ENCODE peak calls at places on chromosomes 12 and 14, in seven cellular contexts. L, S, B, U, E, H and X are unnamed samples.

GRCh38 chr14:46344327-46344937 is 307.1 kb downstream of the RPL10L start:
- DNase-seq in L (peak), S (no peak), B (no peak), E (no peak), H (peak), U (no peak), X (peak)

GRCh38 chr12:3604750-3605638 is 114.0 kb downstream of the PRMT8 start:
- DNase-seq in B (no peak), U (no peak), L (peak), S (no peak), E (peak), H (peak), X (peak)

GRCh38 chr14:75141967-75142366 is 15.1 kb upstream of the NEK9 start:
- DNase-seq in S (no peak), E (no peak), L (no peak), H (peak), U (no peak), B (no peak), X (peak)

GRCh38 chr14:103099081-103099732 is 4.7 kb downstream of the EXOC3L4 start:
- DNase-seq in L (no peak), H (no peak), S (no peak), B (no peak), E (no peak), U (no peak), X (no peak)

GRCh38 chr14:49861581-49861922 is 9.0 kb upstream of the NEMF start:
- DNase-seq in B (peak), H (peak), E (peak), S (peak), L (no peak), U (peak), X (peak)

GRCh38 chr14:65156568-65157366 is 54.5 kb upstream of the MAX start:
- DNase-seq in E (peak), U (no peak), S (no peak), H (no peak), L (no peak), B (no peak), X (peak)

GRCh38 chr14:71243697-71244096 is 336.4 kb downstream of the PCNX1 start:
- DNase-seq in U (no peak), L (no peak), S (no peak), H (no peak), B (no peak), E (no peak), X (peak)

GRCh38 chr14:21436567-21437062 is 19.3 kb downstream of the CHD8 start:
- DNase-seq in L (no peak), U (no peak), S (no peak), E (no peak), H (no peak), B (no peak), X (no peak)

GRCh38 chr12:29771786-29772185 is 12.0 kb downstream of the TMTC1 start:
- DNase-seq in L (no peak), S (no peak), E (no peak), U (no peak), H (no peak), B (no peak), X (no peak)

GRCh38 chr12:32754101-32754500 is 1.6 kb downstream of the YARS2 start:
- DNase-seq in B (no peak), U (no peak), H (no peak), E (no peak), S (no peak), L (no peak), X (peak)

GRCh38 chr14:79915411-79915810 is 295.9 kb downstream of the DIO2 start:
- DNase-seq in S (no peak), H (no peak), E (no peak), B (no peak), L (no peak), U (no peak), X (no peak)

GRCh38 chr14:95326987-95327386 is 7.3 kb upstream of the CLMN start:
- DNase-seq in S (no peak), E (no peak), H (no peak), U (no peak), L (no peak), B (no peak), X (no peak)

GRCh38 chr12:87074801-87075200 is 818.6 kb upstream of the MGAT4C start:
- DNase-seq in L (no peak), S (no peak), B (no peak), H (no peak), U (no peak), E (no peak), X (no peak)

GRCh38 chr14:100037351-100037750 is 27.9 kb upstream of the EVL start:
- DNase-seq in S (no peak), H (no peak), B (no peak), L (no peak), U (no peak), E (no peak), X (no peak)

GRCh38 chr12:6899837-6900519 is 4.6 kb upstream of the LRRC23 start:
- DNase-seq in B (no peak), H (no peak), L (no peak), U (no peak), S (no peak), E (no peak), X (peak)

GRCh38 chr12:123916729-123917128 is 55.9 kb downstream of the CCDC92 start:
- DNase-seq in U (no peak), L (no peak), S (peak), E (peak), B (peak), H (no peak), X (no peak)

GRCh38 chr12:91400249-91400648 is 217.6 kb upstream of the DCN start:
- DNase-seq in L (no peak), E (no peak), H (no peak), S (no peak), B (no peak), U (no peak), X (peak)

GRCh38 chr14:79740043-79740442 is 471.3 kb downstream of the DIO2 start:
- DNase-seq in B (no peak), E (no peak), S (no peak), L (no peak), U (no peak), H (peak), X (no peak)

GRCh38 chr12:118102070-118102469 is 1.7 kb downstream of the VSIG10 start:
- DNase-seq in S (no peak), L (no peak), B (no peak), H (peak), U (no peak), E (no peak), X (no peak)

GRCh38 chr14:76919431-76919810 is 93.2 kb downstream of the LRRC74A start:
- DNase-seq in E (no peak), U (no peak), B (no peak), S (no peak), H (no peak), L (no peak), X (no peak)

GRCh38 chr14:56754966-56755365 is 55.3 kb downstream of the OTX2 start:
- DNase-seq in H (no peak), E (no peak), B (no peak), U (no peak), L (no peak), S (no peak), X (no peak)

GRCh38 chr12:3641428-3641883 is 111.5 kb downstream of the CRACR2A start:
- DNase-seq in B (no peak), H (no peak), U (no peak), L (no peak), S (no peak), E (no peak), X (no peak)

GRCh38 chr14:95478818-95479217 is 37.6 kb downstream of the SYNE3 start:
- DNase-seq in U (no peak), B (no peak), L (no peak), H (no peak), S (no peak), E (no peak), X (no peak)

GRCh38 chr12:7498832-7499231 is 4.7 kb downstream of the CD163 start:
- DNase-seq in U (no peak), E (no peak), H (no peak), B (no peak), S (no peak), L (no peak), X (no peak)

GRCh38 chr12:52918351-52918750 is 13.5 kb upstream of the KRT8 start:
- DNase-seq in L (no peak), U (no peak), S (no peak), E (no peak), H (no peak), B (no peak), X (no peak)